ENCODE peak calls at places on chromosome 9, in nine cellular contexts. I is EL; T is NCI-H524; X is OCI-M1; J is activated CD4-positive, alpha-beta T cell treated with anti-CD3 and anti-CD28 coated beads for 48 hours; W is HS-5; M is heart right ventricle; V is glutamatergic neuron; G is mesothelial cell of epicardium. C is an unnamed sample.

GRCh38 chr9:123682746-123683145 is 247.2 kb downstream of the DENND1A start:
- DNase-seq in M (no peak), I (no peak), G (no peak), V (no peak), T (no peak), J (no peak), X (no peak), W (no peak), C (no peak)

GRCh38 chr9:91572044-91572443 is 148.4 kb upstream of the NFIL3 start:
- DNase-seq in T (peak), W (no peak), J (no peak), G (no peak), I (no peak), V (no peak), M (no peak), X (no peak), C (no peak)

GRCh38 chr9:122991370-122991830 is 42.1 kb upstream of the GPR21 start:
- DNase-seq in G (no peak), V (no peak), T (peak), I (peak), X (peak), M (no peak), W (peak), J (peak), C (peak)

GRCh38 chr9:129999123-129999510 is 43.9 kb downstream of the FNBP1 start:
- DNase-seq in V (no peak), J (no peak), G (no peak), T (no peak), X (no peak), I (peak), M (no peak), W (no peak), C (peak)

GRCh38 chr9:108103294-108103693 is 613.7 kb upstream of the KLF4 start:
- DNase-seq in V (no peak), W (no peak), M (no peak), J (no peak), I (peak), T (no peak), X (no peak), G (no peak), C (peak)

GRCh38 chr9:127197186-127197860 is 67.3 kb upstream of the GARNL3 start:
- DNase-seq in J (no peak), T (no peak), W (no peak), V (no peak), M (no peak), G (no peak), X (no peak), I (no peak), C (no peak)

GRCh38 chr9:27765931-27766835 is 192.9 kb upstream of the C9orf72 start:
- DNase-seq in T (no peak), M (no peak), I (no peak), J (no peak), X (no peak), V (no peak), W (no peak), G (no peak), C (no peak)

GRCh38 chr9:93577940-93578682 is 1.7 kb downstream of the PHF2 start:
- DNase-seq in T (no peak), G (no peak), X (no peak), J (no peak), W (no peak), M (no peak), I (peak), V (no peak), C (no peak)

GRCh38 chr9:109289186-109289585 is 31.7 kb downstream of the EPB41L4B start:
- DNase-seq in I (no peak), T (no peak), V (no peak), X (no peak), G (no peak), J (no peak), W (no peak), M (no peak), C (no peak)

GRCh38 chr9:94079236-94079635 is 5.0 kb upstream of the PTPDC1 start:
- DNase-seq in G (no peak), X (no peak), M (no peak), J (no peak), V (no peak), T (peak), I (no peak), W (no peak), C (no peak)

GRCh38 chr9:110799396-110799795 is 130.8 kb downstream of the MUSK start:
- DNase-seq in I (no peak), G (no peak), T (no peak), J (no peak), M (no peak), X (no peak), V (no peak), W (no peak), C (peak)

GRCh38 chr9:2709645-2710101 is 7.6 kb upstream of the KCNV2 start:
- DNase-seq in W (no peak), M (no peak), V (no peak), T (peak), I (no peak), X (no peak), J (no peak), G (no peak), C (no peak)

GRCh38 chr9:129412814-129413536 is 207.9 kb downstream of the C9orf50 start:
- DNase-seq in M (peak), X (peak), W (peak), V (peak), G (no peak), I (peak), T (peak), J (peak), C (peak)

GRCh38 chr9:128323192-128323730 is 622 bp downstream of the COQ4 start:
- DNase-seq in G (no peak), M (no peak), T (no peak), W (no peak), J (no peak), V (no peak), X (peak), I (peak), C (peak)

GRCh38 chr9:124439086-124439485 is 11.2 kb upstream of the ADGRD2 start:
- DNase-seq in X (no peak), J (no peak), G (no peak), I (no peak), V (no peak), W (no peak), T (no peak), M (no peak), C (no peak)

GRCh38 chr9:107612136-107612535 is 122.6 kb upstream of the KLF4 start:
- DNase-seq in W (no peak), M (peak), J (no peak), V (no peak), G (no peak), T (no peak), I (no peak), X (peak), C (peak)

GRCh38 chr9:92146610-92147009 is 31.4 kb upstream of the SPTLC1 start:
- DNase-seq in T (no peak), X (no peak), W (no peak), M (no peak), V (no peak), J (no peak), G (no peak), I (peak), C (no peak)

GRCh38 chr9:75935606-75936005 is 45.1 kb downstream of the PCSK5 start:
- DNase-seq in T (no peak), M (no peak), J (no peak), W (no peak), X (no peak), I (no peak), G (no peak), V (no peak), C (no peak)

GRCh38 chr9:111896942-111897830 is 572 bp downstream of the UGCG start:
- DNase-seq in X (peak), I (peak), J (peak), V (peak), W (no peak), M (peak), T (peak), G (no peak), C (peak)

GRCh38 chr9:13915131-13915530 is 398.8 kb downstream of the NFIB start:
- DNase-seq in M (no peak), T (no peak), I (no peak), W (no peak), V (no peak), J (no peak), G (no peak), X (no peak), C (no peak)